ENCODE peak calls at places on chromosomes 5 and 9, in nine cellular contexts. F, R, T, Z, P, E, V, G and Q are unnamed samples.

GRCh38 chr9:116435706-116436105 is 251.4 kb upstream of the TRIM32 start:
- DNase-seq in T (no peak), P (no peak), G (no peak), R (no peak), Z (no peak), V (no peak), F (no peak), E (no peak), Q (no peak)

GRCh38 chr5:95907067-95907705 is 54.5 kb downstream of the ELL2 start:
- DNase-seq in E (no peak), P (no peak), V (no peak), T (no peak), F (no peak), G (no peak), R (no peak), Z (no peak), Q (no peak)

GRCh38 chr5:54944364-54944763 is 41.0 kb downstream of the ESM1 start:
- DNase-seq in P (no peak), R (peak; percentile 75), T (no peak), Z (peak; percentile 30), F (peak; percentile 30), V (no peak), G (no peak), E (peak; percentile 17), Q (peak; percentile 51)

GRCh38 chr5:141192110-141192725 is at the start of gene PCDHB10:
- DNase-seq in P (no peak), G (peak; percentile 37), V (no peak), R (peak; percentile 9), T (no peak), Z (no peak), E (peak; percentile 52), F (peak; percentile 20), Q (peak; percentile 14)

GRCh38 chr9:137311171-137311970 is 9.3 kb upstream of the NRARP start:
- DNase-seq in T (no peak), E (peak; percentile 55), G (peak; percentile 94), P (no peak), V (peak; percentile 64), F (peak; percentile 98), R (no peak), Z (peak; percentile 47), Q (peak; percentile 27)

GRCh38 chr9:109806506-109807115 is 26.6 kb downstream of the PALM2AKAP2 start:
- DNase-seq in Z (peak; percentile 35), R (peak; percentile 67), P (no peak), E (no peak), F (no peak), T (no peak), V (no peak), G (no peak), Q (peak; percentile 75)

GRCh38 chr5:169116961-169117461 is 183.9 kb downstream of the SLIT3 start:
- DNase-seq in F (no peak), V (no peak), G (no peak), T (no peak), E (peak; percentile 9), P (peak; percentile 34), R (peak; percentile 78), Z (no peak), Q (no peak)

GRCh38 chr9:137434498-137435380 is 6.4 kb downstream of the ENTPD8 start:
- DNase-seq in G (peak; percentile 81), Z (no peak), F (no peak), T (no peak), E (no peak), R (no peak), P (no peak), V (peak; percentile 41), Q (no peak)

GRCh38 chr9:98886691-98887229 is 56.9 kb upstream of the COL15A1 start:
- DNase-seq in R (peak; percentile 63), E (peak; percentile 77), Z (no peak), F (no peak), V (no peak), T (no peak), P (no peak), G (no peak), Q (peak; percentile 81)

GRCh38 chr5:116216246-116216645 is 131.4 kb downstream of the COMMD10 start:
- DNase-seq in P (no peak), T (no peak), F (no peak), E (no peak), G (no peak), R (no peak), Z (no peak), V (no peak), Q (peak; percentile 63)

GRCh38 chr9:121321039-121321503 is 49.0 kb downstream of the STOM start:
- DNase-seq in T (no peak), Z (peak; percentile 48), F (no peak), G (no peak), E (no peak), P (no peak), V (peak; percentile 47), R (no peak), Q (peak; percentile 86)

GRCh38 chr9:98330831-98331230 is 75.4 kb upstream of the TBC1D2 start:
- DNase-seq in T (no peak), V (no peak), E (no peak), Z (peak; percentile 58), G (no peak), F (no peak), R (peak; percentile 80), P (no peak), Q (peak; percentile 97)

GRCh38 chr9:78280982-78281668 is 15.8 kb upstream of the PSAT1 start:
- DNase-seq in G (peak; percentile 89), V (peak; percentile 64), Z (peak; percentile 55), E (peak; percentile 8), R (peak; percentile 96), F (peak; percentile 92), P (peak; percentile 82), T (peak; percentile 75), Q (peak; percentile 69)

GRCh38 chr5:157511656-157512644 is 51.9 kb downstream of the NIPAL4 start:
- DNase-seq in V (peak; percentile 78), E (peak; percentile 71), Z (peak; percentile 99), P (peak; percentile 95), G (peak; percentile 97), T (peak; percentile 96), F (peak; percentile 81), R (peak; percentile 99), Q (peak; percentile 96)

GRCh38 chr9:72022846-72023245 is 37.6 kb downstream of the C9orf57 start:
- DNase-seq in R (peak; percentile 65), V (no peak), E (no peak), T (no peak), F (no peak), P (no peak), G (no peak), Z (peak; percentile 92), Q (peak; percentile 51)

GRCh38 chr9:7841831-7842230 is 42.3 kb upstream of the DMAC1 start:
- DNase-seq in R (peak; percentile 1), F (no peak), T (no peak), G (no peak), E (no peak), V (no peak), Z (no peak), P (no peak), Q (no peak)

GRCh38 chr9:7848498-7848897 is 48.9 kb upstream of the DMAC1 start:
- DNase-seq in T (no peak), V (no peak), F (no peak), R (no peak), P (no peak), G (no peak), Z (no peak), E (no peak), Q (no peak)

DNA sequence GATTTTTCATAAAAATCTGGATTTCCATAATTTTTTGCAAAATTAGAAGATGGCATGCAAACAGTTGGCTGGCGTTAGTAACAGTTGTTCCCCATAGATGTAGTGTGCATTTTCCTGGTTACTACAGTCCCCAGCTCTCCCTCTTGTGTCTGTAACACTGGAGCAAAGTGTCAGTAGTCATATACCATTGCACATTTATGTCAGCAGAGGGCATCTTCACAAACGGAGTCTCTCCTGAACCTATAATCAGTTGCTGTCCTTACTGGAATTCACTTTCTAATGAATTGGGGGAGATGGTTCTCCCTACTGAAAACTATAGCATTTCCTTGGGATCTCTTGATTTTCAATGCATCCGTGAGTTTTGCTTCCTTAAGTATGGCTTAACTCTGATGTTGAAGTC is 44.7 kb upstream of the DMAC1 start:
- DNase-seq in T (no peak), R (peak; percentile 41), E (peak; percentile 4), Z (no peak), F (peak; percentile 3), G (no peak), V (no peak), P (no peak), Q (no peak)
- TF ChIP-seq CTCF in T (peak; percentile 39), R (peak; percentile 42), E (no peak), Z (peak; percentile 46), F (peak; percentile 38), G (no peak), V (peak; percentile 35), P (no peak), Q (no peak)

DNA sequence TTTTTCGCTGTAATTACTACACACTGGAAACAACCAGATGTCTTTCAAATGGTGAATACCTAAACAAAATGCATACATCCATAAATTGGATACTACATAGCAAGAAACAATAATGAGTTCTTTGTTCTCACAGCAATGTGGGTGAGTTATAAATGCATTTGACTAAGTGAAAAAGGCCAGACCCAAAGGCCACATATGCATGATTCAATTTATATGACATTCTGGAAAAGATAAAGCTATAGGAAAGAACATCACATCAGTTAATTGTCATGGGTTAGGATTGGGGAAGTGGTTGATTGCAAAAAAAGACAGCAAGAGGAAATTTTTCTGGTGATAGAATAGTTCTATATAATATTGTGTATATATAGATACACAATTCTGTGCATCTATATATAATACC is 198.9 kb downstream of the CYLC2 start:
- DNase-seq in F (no peak), E (no peak), T (no peak), V (no peak), G (no peak), P (no peak), R (no peak), Z (no peak), Q (no peak)
- H3K4me3 ChIP-seq in F (no peak overlapping the region), E (no peak overlapping the region), T (no peak overlapping the region), V (no peak overlapping the region), G (no peak overlapping the region), P (no peak overlapping the region), R (no peak overlapping the region), Z (no peak overlapping the region), Q (no peak overlapping the region)

GRCh38 chr5:178793156-178793555 is 62.7 kb upstream of the ZNF354A start:
- DNase-seq in R (no peak), T (no peak), E (peak; percentile 18), G (no peak), F (peak; percentile 32), Z (no peak), V (no peak), P (no peak), Q (no peak)
- TF ChIP-seq CTCF in R (no peak), T (peak; percentile 48), E (peak; percentile 39), G (no peak), F (peak; percentile 22), Z (peak; percentile 8), V (peak; percentile 32), P (no peak), Q (no peak)

GRCh38 chr9:111789881-111790280 is 4.9 kb downstream of the SHOC1 start:
- DNase-seq in F (no peak), R (no peak), P (no peak), T (no peak), Z (no peak), G (no peak), E (no peak), V (no peak), Q (no peak)
- H3K4me3 ChIP-seq in F (no peak overlapping the region), R (no peak overlapping the region), P (no peak overlapping the region), T (no peak overlapping the region), Z (no peak overlapping the region), G (no peak overlapping the region), E (no peak overlapping the region), V (no peak overlapping the region), Q (no peak overlapping the region)